ENCODE peak calls at places on chromosomes 11 and 22, in four cellular contexts. X, M, I and N are unnamed samples. For H3K27me3, the result is how much of the 10 kb centered on the place peaks cover.

GRCh38 chr11:91630916-91631673 is 593.5 kb upstream of the FAT3 start:
- DNase-seq in X (no peak), M (no peak), I (no peak), N (no peak)

GRCh38 chr11:93039841-93040240 is 70.4 kb downstream of the MTNR1B start:
- DNase-seq in X (no peak), M (no peak), I (no peak), N (no peak)

GRCh38 chr11:131042041-131042390 is 125.7 kb upstream of the SNX19 start:
- DNase-seq in X (no peak), M (no peak), I (no peak), N (no peak)

GRCh38 chr11:111512296-111513239 is at the start of gene BTG4:
- DNase-seq in X (peak), M (no peak), I (peak), N (no peak)

GRCh38 chr11:34514597-34514996 is 1.0 kb upstream of the ELF5 start:
- DNase-seq in X (no peak), M (no peak), I (no peak), N (no peak)

GRCh38 chr11:12803086-12803826 is 129.0 kb downstream of the TEAD1 start:
- DNase-seq in X (no peak), M (no peak), I (peak), N (no peak)

GRCh38 chr11:92457250-92457649 is 232.6 kb downstream of the FAT3 start:
- DNase-seq in X (no peak), M (no peak), I (no peak), N (no peak)

GRCh38 chr11:62400760-62401159 is 18.1 kb upstream of the SCGB1A1 start:
- DNase-seq in X (no peak), M (peak), I (no peak), N (no peak)

GRCh38 chr22:19056951-19057401 is 65.2 kb downstream of the DGCR2 start:
- DNase-seq in X (no peak), M (no peak), I (no peak), N (no peak)

GRCh38 chr11:24295360-24295759 is 201.5 kb upstream of the LUZP2 start:
- DNase-seq in X (no peak), M (no peak), I (no peak), N (no peak)

GRCh38 chr22:50425179-50425916 is 49.5 kb downstream of the SBF1 start:
- DNase-seq in X (no peak), M (no peak), I (no peak), N (no peak)

GRCh38 chr11:6622261-6623171 is 3.3 kb upstream of the TPP1 start:
- DNase-seq in X (peak), M (no peak), I (no peak), N (no peak)

GRCh38 chr22:30802202-30803166 is 107.8 kb downstream of the OSBP2 start:
- DNase-seq in X (peak), M (peak), I (peak), N (peak)

GRCh38 chr11:73331138-73331916 is 23.3 kb downstream of the ARHGEF17 start:
- DNase-seq in X (no peak), M (no peak), I (peak), N (no peak)

GRCh38 chr11:854601-855342 is 12.1 kb downstream of the TSPAN4 start:
- DNase-seq in X (no peak), M (no peak), I (peak), N (no peak)

GRCh38 chr22:39360674-39361413 is 11.1 kb downstream of the SYNGR1 start:
- DNase-seq in X (no peak), M (no peak), I (peak), N (no peak)

GRCh38 chr22:23243006-23243573 is 62.8 kb downstream of the BCR start:
- DNase-seq in X (peak), M (no peak), I (peak), N (peak)

GRCh38 chr11:44112083-44112865 is 16.8 kb downstream of the EXT2 start:
- DNase-seq in X (no peak), M (no peak), I (no peak), N (no peak)

GRCh38 chr11:77046060-77046501 is 11.9 kb downstream of the B3GNT6 start:
- DNase-seq in X (peak), M (peak), I (peak), N (peak)

GRCh38 chr11:12354750-12355545 is 22.4 kb upstream of the PARVA start:
- DNase-seq in X (no peak), M (peak), I (no peak), N (no peak)

GRCh38 chr11:59776210-59777066 is 21.3 kb downstream of the STX3 start:
- DNase-seq in X (no peak), M (peak), I (no peak), N (no peak)

GRCh38 chr11:125082611-125083311 is 19.7 kb downstream of the SLC37A2 start:
- DNase-seq in X (no peak), M (no peak), I (no peak), N (no peak)

GRCh38 chr22:35071784-35072183 is 5.8 kb downstream of the ISX start:
- DNase-seq in X (no peak), M (peak), I (no peak), N (no peak)

GRCh38 chr22:24434472-24435322 is 7.3 kb downstream of the ADORA2A start:
- DNase-seq in X (peak), M (no peak), I (no peak), N (peak)

GRCh38 chr11:2461253-2462091 is 16.7 kb downstream of the KCNQ1 start:
- DNase-seq in X (no peak), M (no peak), I (no peak), N (no peak)

GRCh38 chr11:46295312-46295995 is 18.0 kb downstream of the CREB3L1 start:
- DNase-seq in X (peak), M (no peak), I (peak), N (peak)

GRCh38 chr11:100825610-100826009 is 138.5 kb downstream of the ARHGAP42 start:
- DNase-seq in X (no peak), M (no peak), I (no peak), N (no peak)

GRCh38 chr11:111387318-111387863 is 8.3 kb upstream of the POU2AF1 start:
- DNase-seq in X (peak), M (peak), I (no peak), N (no peak)

GRCh38 chr11:27995082-27995481 is 112.9 kb downstream of the KIF18A start:
- DNase-seq in X (no peak), M (no peak), I (no peak), N (no peak)

DNA sequence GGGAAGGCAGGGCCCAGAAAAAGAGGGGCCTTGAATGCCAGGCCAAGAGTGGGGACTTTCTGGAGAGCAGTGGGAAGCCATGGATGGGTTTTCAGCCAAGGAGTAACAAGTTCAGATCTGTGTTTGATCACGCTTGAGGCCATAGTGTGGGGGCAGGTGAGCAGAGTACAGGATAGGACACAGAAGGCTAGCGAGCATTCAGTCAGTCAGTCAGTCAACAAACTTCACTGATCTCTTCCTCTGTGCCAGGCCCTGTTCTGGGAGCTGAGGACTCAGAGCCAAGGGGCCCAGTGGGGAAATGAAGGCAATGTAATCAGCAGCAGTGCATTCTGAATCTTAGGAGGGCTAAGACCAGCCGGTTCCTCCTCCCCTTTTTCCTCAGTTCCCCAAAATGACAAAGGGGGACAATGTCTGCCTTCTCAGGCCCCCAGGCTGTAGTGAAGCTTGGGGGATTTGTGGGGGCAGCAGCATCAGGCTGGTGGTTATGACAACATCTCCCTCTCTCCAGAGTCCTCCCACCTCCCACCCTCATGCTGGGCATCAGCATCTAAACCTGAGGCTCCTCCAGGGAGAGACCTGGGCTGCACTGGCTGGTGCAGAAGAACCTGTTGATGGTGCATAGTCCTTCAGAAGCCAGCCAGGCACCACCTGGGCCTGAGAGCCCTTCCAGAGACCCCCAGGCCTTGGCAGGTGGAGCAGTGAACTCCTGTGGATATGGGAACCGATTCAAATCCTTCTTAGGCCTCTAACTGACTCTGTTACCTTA is 42.9 kb upstream of the TPBGL start:
- DNase-seq in X (no peak), M (no peak), I (no peak), N (no peak)
- H3K27me3 ChIP-seq in X (under half), M (under half), I (under half), N (under half)

DNA sequence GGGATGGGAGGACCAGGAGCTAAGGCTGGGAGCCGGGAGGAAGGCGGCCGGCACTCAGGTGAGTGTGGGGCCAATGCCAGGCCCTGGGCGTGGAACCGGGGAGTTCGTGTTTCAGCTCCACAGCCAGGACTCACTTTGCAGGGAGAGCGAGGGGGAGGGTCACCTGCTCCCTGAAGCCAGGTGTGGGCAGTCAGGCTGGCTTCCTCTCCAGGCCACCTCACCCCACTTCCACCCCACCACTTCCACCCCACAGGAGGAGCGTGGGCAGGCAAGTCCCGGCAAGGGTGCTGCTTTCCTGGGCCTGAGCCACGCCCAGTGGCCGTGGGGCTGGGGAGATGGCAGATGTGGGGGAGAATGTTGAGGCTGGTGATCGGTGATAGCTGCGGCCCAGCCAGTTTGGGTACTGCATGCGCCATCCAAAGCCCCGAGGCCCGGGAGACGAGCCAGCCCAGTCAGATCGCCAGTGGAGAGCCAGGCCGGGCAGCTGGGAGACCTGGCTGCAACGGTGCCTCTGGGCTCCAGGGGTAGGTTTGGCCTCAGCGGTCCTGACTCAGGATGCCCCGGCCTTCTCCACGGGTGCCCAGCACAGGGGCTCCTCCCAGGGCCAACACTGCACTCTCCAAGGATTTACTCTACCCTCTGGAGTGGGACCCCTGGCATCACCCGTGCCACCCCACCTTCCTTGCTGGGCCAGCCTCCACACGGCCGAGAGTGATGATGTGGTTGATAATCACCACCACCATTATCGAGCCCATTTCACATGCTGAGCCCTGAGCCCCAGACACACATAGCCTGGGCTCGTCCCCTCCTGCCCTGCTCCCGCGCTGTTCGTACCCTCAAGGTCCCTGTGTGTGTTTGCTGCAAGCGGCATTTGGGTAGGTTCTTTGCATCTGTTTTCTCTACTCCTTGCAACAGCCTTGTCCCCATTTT is 93.8 kb downstream of the WNT7B start:
- DNase-seq in X (peak), M (no peak), I (no peak), N (peak)
- H3K27me3 ChIP-seq in X (half or more), M (under half), I (under half), N (under half)

GRCh38 chr11:133955945-133956421 is 785 bp downstream of the IGSF9B start:
- DNase-seq in X (peak), M (no peak), I (peak), N (no peak)
- H3K27me3 ChIP-seq in X (half or more), M (under half), I (half or more), N (under half)

GRCh38 chr11:126153999-126154398 is 57.5 kb downstream of the RPUSD4 start:
- DNase-seq in X (no peak), M (no peak), I (peak), N (no peak)

GRCh38 chr11:126153006-126153405 is 58.4 kb downstream of the RPUSD4 start:
- DNase-seq in X (no peak), M (no peak), I (no peak), N (no peak)

GRCh38 chr11:126150256-126150655 is 61.2 kb downstream of the RPUSD4 start:
- DNase-seq in X (no peak), M (no peak), I (no peak), N (no peak)

GRCh38 chr11:126152586-126152985 is 58.9 kb downstream of the RPUSD4 start:
- DNase-seq in X (no peak), M (no peak), I (no peak), N (no peak)

GRCh38 chr11:126152152-126152551 is 59.3 kb downstream of the RPUSD4 start:
- DNase-seq in X (no peak), M (no peak), I (no peak), N (no peak)
- H3K27me3 ChIP-seq in X (under half), M (under half), I (under half), N (under half)

DNA sequence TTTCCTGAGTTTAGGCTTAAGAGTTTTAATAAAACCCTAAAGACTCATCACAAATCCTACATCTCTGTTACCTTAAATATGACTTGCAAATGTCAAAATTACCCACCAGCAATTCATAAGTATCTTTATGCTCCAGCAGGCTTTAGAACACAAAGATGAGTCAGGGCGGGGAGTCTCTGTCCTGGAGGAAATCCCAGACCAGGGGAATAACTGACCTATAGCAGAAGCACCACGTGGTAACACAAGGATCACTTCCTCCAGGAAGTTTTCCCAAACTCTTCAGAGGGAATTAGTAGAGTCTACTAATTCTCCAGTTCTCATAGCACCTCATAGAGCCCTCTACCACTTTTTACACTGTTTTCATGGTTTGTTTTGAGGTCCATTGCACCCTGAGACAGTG is 217.0 kb downstream of the NAV2 start:
- DNase-seq in X (no peak), M (no peak), I (no peak), N (no peak)
- H3K27me3 ChIP-seq in X (under half), M (under half), I (under half), N (under half)

DNA sequence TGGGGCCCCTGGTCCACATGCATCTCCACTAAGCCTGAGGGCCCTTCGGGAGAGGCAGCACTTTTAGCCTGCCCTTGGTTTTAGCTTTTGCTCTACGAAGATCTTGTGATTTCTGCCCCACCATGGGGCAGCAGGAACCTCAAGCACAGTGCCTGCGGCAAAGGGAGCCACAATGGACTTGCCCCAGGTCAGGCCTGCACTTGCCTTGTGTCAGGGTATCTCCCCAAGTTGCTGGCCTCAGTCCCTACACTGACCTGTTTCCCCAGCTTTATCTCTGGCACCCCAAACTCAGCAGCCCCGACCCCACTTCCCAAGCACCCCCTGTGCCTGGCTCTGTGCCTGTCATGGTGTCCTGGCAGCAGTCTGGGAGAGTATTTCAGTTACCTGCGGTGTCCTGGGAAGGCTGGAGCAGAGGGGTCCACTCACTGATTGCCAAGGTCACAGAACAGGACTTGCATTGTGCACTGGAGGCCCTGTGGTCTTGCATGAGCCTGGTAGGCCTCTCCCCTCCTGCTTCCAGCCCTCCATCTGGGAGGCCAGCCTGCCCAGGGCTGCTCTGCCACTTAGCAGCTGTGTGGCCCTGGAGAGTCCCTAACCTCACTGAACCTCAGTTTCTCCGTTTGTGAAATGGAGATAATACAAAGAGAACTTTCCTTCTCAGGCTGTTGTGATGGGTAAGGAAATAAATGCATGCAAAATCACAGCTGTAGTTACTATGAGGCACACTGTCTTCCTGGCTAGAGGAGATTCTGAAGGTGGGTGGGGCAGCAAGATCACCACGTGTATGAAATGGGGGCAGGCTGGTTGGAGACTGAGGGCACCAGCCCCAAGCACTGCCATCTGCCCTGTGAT is 3.6 kb upstream of the AIFM3 start:
- DNase-seq in X (no peak), M (no peak), I (no peak), N (no peak)
- H3K27me3 ChIP-seq in X (under half), M (under half), I (under half), N (under half)

GRCh38 chr22:37101311-37102063 is 8.0 kb downstream of the TMPRSS6 start:
- DNase-seq in X (no peak), M (peak), I (no peak), N (no peak)

GRCh38 chr22:37105154-37105553 is 4.4 kb downstream of the TMPRSS6 start:
- DNase-seq in X (no peak), M (no peak), I (no peak), N (no peak)

GRCh38 chr22:37103151-37103550 is 6.4 kb downstream of the TMPRSS6 start:
- DNase-seq in X (peak), M (no peak), I (no peak), N (no peak)

GRCh38 chr22:37105990-37106389 is 3.5 kb downstream of the TMPRSS6 start:
- DNase-seq in X (no peak), M (no peak), I (no peak), N (no peak)

DNA sequence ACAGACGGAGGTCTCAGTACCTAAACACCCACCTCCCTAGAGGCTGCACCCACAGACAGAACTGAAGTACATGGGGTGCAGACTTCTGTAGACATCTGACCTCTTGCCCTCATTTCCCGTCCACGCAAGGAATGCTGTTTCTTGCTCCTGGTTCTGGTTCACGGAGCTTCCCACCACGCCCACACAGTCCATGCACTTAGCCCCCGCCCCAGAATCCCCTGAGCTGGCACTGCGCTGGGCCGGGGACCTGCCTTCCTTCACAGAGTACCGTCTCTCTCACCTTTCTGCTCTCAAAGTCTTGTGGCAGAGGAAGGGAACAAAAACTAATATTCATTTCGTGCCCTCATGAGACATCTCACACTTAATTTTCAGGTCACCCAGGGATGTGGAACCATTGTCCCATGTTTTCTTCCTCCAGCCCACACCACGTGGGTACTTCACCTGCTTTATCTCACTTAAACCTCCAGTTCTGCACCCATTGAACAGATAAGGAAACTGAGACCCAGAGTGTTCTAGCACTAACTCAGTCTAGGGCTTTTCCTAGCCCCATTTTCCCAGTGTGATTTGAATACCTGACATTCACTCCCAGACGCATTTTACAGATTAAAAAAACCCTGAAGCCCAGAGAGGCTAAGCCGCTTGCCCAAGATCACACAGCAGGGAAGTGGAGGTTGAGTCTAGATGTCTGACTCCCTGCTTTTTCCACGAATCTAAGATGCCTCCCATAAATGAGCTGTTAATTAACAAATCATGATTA is 5.6 kb downstream of the TMPRSS6 start:
- DNase-seq in X (no peak), M (no peak), I (no peak), N (no peak)
- H3K27me3 ChIP-seq in X (under half), M (under half), I (under half), N (under half)